ENCODE peak calls at places on chromosomes 11 and 22, in seven cellular contexts. F is hepatocyte, J is tibial nerve, H is IMR-90, A is AG10803, Y is adrenal gland, M is foreskin fibroblast. E is an unnamed sample.

GRCh38 chr11:86513746-86514373 is 139.2 kb downstream of the CCDC81 start:
- DNase-seq in Y (no peak), F (no peak), H (no peak), A (no peak), M (no peak), J (no peak), E (no peak)

GRCh38 chr11:75896843-75897419 is 81.9 kb downstream of the UVRAG start:
- DNase-seq in M (peak), F (peak), Y (no peak), A (peak), H (peak), J (no peak), E (no peak)

GRCh38 chr11:112968988-112969714 is 7.9 kb downstream of the NCAM1 start:
- DNase-seq in Y (no peak), A (peak), F (no peak), J (no peak), M (peak), H (no peak), E (no peak)

GRCh38 chr11:15119352-15119751 is 4.6 kb downstream of the INSC start:
- DNase-seq in J (no peak), Y (no peak), M (no peak), F (no peak), A (no peak), H (peak), E (no peak)

GRCh38 chr11:26323837-26324236 is 8.1 kb upstream of the ANO3 start:
- DNase-seq in H (no peak), Y (no peak), M (no peak), J (no peak), A (no peak), F (peak), E (no peak)

GRCh38 chr11:123461164-123461563 is 31.1 kb downstream of the GRAMD1B start:
- DNase-seq in J (peak), A (peak), Y (peak), F (no peak), H (no peak), M (no peak), E (no peak)

GRCh38 chr11:66347425-66348276 is at the start of gene B4GAT1:
- DNase-seq in Y (peak), J (peak), A (peak), M (peak), F (peak), H (peak), E (peak)

GRCh38 chr11:45383229-45383628 is 97.1 kb upstream of the SYT13 start:
- DNase-seq in F (no peak), A (peak), J (no peak), H (no peak), Y (no peak), M (peak), E (no peak)

GRCh38 chr22:27749597-27750225 is 51.8 kb downstream of the MN1 start:
- DNase-seq in A (peak), J (no peak), F (peak), M (peak), H (peak), Y (no peak), E (no peak)

GRCh38 chr11:35112056-35112845 is 26.7 kb upstream of the CD44 start:
- DNase-seq in M (no peak), J (no peak), A (no peak), Y (no peak), H (peak), F (no peak), E (no peak)

GRCh38 chr11:68448604-68449011 is 11.9 kb upstream of the PPP6R3 start:
- DNase-seq in Y (no peak), M (no peak), H (no peak), A (no peak), J (no peak), F (no peak), E (no peak)

GRCh38 chr22:25602924-25603323 is 38.4 kb downstream of the GRK3 start:
- DNase-seq in A (no peak), M (no peak), F (no peak), J (no peak), H (no peak), Y (no peak), E (no peak)

GRCh38 chr11:67308031-67308866 is 4.9 kb downstream of the SSH3 start:
- DNase-seq in M (no peak), A (no peak), H (no peak), J (no peak), F (no peak), Y (no peak), E (no peak)

GRCh38 chr22:44151661-44152060 is 29.1 kb upstream of the PARVG start:
- DNase-seq in H (peak), M (peak), J (no peak), F (no peak), Y (no peak), A (peak), E (no peak)

DNA sequence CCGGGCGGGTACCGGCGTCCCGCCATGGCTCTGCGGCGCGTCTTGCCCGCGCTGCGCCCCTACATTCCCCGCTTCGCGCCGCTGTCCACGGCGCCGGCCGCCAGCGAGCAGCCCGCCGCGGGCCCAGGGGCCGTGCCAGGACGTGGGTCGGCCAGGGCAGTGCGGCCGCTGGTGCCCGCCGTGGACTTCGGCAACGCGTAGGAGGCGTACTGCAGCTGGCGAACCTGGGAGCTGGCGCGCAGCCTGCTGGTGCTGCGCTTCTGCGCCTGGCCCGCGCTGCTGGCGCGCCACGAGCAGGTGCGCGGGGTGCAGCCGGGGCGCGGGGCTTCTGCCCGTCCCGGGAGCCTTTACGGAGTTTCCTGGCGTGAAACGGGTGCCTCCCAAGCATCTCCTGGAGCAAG is 20.1 kb downstream of the DGCR6L start:
- DNase-seq in H (peak), Y (peak), F (peak), J (no peak), A (no peak), M (peak), E (no peak)
- TF ChIP-seq CTCF in H (no peak), Y (no peak), F (no peak), J (no peak), A (no peak), M (no peak), E (no peak)

GRCh38 chr11:33736148-33736809 is at the start of gene CD59:
- DNase-seq in M (peak), H (peak), F (peak), Y (peak), J (peak), A (peak), E (peak)
- TF ChIP-seq CTCF in M (no peak), H (no peak), F (no peak), Y (no peak), J (no peak), A (no peak), E (no peak)

GRCh38 chr22:36809351-36809750 is 7.5 kb downstream of the PVALB start:
- DNase-seq in H (no peak), J (no peak), M (no peak), F (no peak), A (no peak), Y (no peak), E (no peak)
- TF ChIP-seq CTCF in H (no peak), J (no peak), M (no peak), F (no peak), A (no peak), Y (no peak), E (no peak)

GRCh38 chr11:107397357-107397756 is 60.3 kb downstream of the CWF19L2 start:
- DNase-seq in F (peak), A (no peak), Y (no peak), M (no peak), H (no peak), J (no peak), E (no peak)
- TF ChIP-seq CTCF in F (no peak), A (no peak), Y (no peak), M (no peak), H (no peak), J (no peak), E (no peak)

GRCh38 chr11:106086850-106087249 is 9.4 kb downstream of the AASDHPPT start:
- DNase-seq in J (no peak), Y (no peak), M (no peak), H (no peak), F (no peak), A (no peak), E (no peak)

GRCh38 chr11:106088896-106089295 is 11.4 kb downstream of the AASDHPPT start:
- DNase-seq in J (no peak), M (no peak), F (no peak), A (no peak), Y (no peak), H (peak), E (no peak)

GRCh38 chr11:106086135-106086534 is 8.7 kb downstream of the AASDHPPT start:
- DNase-seq in F (no peak), H (no peak), M (no peak), A (peak), Y (no peak), J (no peak), E (no peak)

GRCh38 chr11:106091480-106092123 is 14.1 kb downstream of the AASDHPPT start:
- DNase-seq in F (peak), A (peak), Y (no peak), H (peak), J (no peak), M (no peak), E (no peak)

DNA sequence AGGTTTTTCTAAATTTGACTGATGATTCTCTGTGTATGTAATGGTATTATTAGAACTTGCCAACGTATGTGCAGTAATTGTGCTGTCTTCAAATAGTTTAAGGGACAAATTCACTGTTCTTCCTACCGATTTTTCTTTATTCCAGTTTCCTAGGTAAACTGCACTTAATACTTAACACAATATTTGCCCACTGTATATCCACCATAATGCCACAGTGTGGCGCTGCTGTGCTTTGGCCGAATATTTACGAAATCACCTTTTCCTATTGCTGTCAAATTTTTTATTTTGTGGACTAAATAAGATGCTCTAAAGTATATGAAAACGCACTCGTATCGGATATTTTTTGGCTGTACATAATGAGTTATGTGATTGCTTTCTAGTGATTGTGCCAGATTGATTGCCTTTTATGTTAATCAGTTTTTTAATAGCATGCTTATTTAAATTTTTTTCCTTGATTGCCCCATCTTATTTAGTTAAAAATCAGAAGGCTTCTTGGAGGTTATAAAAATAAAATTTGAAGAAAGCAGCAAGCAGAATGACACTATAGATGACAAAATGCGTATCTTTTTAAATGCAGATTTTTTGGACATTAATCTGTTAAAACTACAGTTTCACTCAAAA is 10.5 kb downstream of the AASDHPPT start:
- DNase-seq in H (peak), M (peak), F (peak), J (peak), A (peak), Y (peak), E (peak)
- TF ChIP-seq CTCF in H (peak), M (peak), F (peak), J (peak), A (peak), Y (peak), E (peak)

GRCh38 chr11:114025329-114025907 is 34.1 kb upstream of the ZBTB16 start:
- DNase-seq in M (no peak), J (no peak), H (no peak), Y (no peak), A (no peak), F (no peak), E (no peak)

GRCh38 chr11:114031599-114032320 is 27.8 kb upstream of the ZBTB16 start:
- DNase-seq in J (no peak), M (no peak), F (no peak), Y (no peak), A (no peak), H (no peak), E (no peak)

GRCh38 chr11:114027941-114028340 is 31.6 kb upstream of the ZBTB16 start:
- DNase-seq in F (no peak), Y (no peak), A (no peak), J (no peak), M (no peak), H (no peak), E (no peak)

GRCh38 chr11:114027396-114027795 is 32.1 kb upstream of the ZBTB16 start:
- DNase-seq in H (no peak), A (no peak), M (no peak), Y (no peak), J (no peak), F (no peak), E (no peak)

GRCh38 chr11:114026355-114026754 is 33.2 kb upstream of the ZBTB16 start:
- DNase-seq in H (no peak), Y (no peak), A (no peak), M (no peak), J (no peak), F (peak), E (no peak)
- TF ChIP-seq CTCF in H (no peak), Y (no peak), A (no peak), M (no peak), J (no peak), F (peak), E (no peak)

E was measured in colonic mucosa.